ENCODE peak calls at places on chromosome 19, in four cellular contexts. N is lower leg skin, M is H9, K is cardiac fibroblast. O is an unnamed sample.

GRCh38 chr19:17159466-17160393 is 55.4 kb upstream of the USE1 start:
- DNase-seq in N (no peak), M (peak; percentile 91), K (no peak), O (no peak)

GRCh38 chr19:1000095-1000494 is at the start of gene GRIN3B:
- DNase-seq in N (no peak), M (peak; percentile 86), K (peak; percentile 58), O (no peak)

GRCh38 chr19:38209671-38210457 is 14.2 kb downstream of the DPF1 start:
- DNase-seq in N (peak; percentile 76), M (peak; percentile 72), K (peak; percentile 51), O (no peak)

GRCh38 chr19:31348416-31349159 is 648 bp downstream of the TSHZ3 start:
- DNase-seq in N (no peak), M (no peak), K (peak; percentile 30), O (no peak)

GRCh38 chr19:15623711-15624318 is 8.8 kb downstream of the CYP4F8 start:
- DNase-seq in N (no peak), M (peak; percentile 33), K (no peak), O (no peak)

GRCh38 chr19:13899912-13900584 is 5.9 kb downstream of the BRME1 start:
- DNase-seq in N (no peak), M (no peak), K (no peak), O (no peak)

GRCh38 chr19:18541992-18542935 is 1.1 kb downstream of the FKBP8 start:
- DNase-seq in N (no peak), M (peak; percentile 40), K (peak; percentile 14), O (no peak)

GRCh38 chr19:17829855-17830566 is 8.7 kb upstream of the INSL3 start:
- DNase-seq in N (no peak), M (peak; percentile 97), K (peak; percentile 33), O (no peak)

GRCh38 chr19:31286491-31286890 is 62.7 kb downstream of the TSHZ3 start:
- DNase-seq in N (no peak), M (no peak), K (no peak), O (peak; percentile 3)

GRCh38 chr19:1884719-1885334 is 469 bp downstream of the ABHD17A start:
- DNase-seq in N (no peak), M (peak; percentile 30), K (no peak), O (no peak)

GRCh38 chr19:4534836-4535658 is at the start of gene PLIN5:
- DNase-seq in N (no peak), M (peak; percentile 95), K (peak; percentile 76), O (peak; percentile 70)

GRCh38 chr19:49391581-49392399 is 3.7 kb downstream of the KASH5 start:
- DNase-seq in N (peak; percentile 68), M (peak; percentile 90), K (peak; percentile 79), O (peak; percentile 37)

GRCh38 chr19:19746286-19747213 is 13.6 kb upstream of the ZNF14 start:
- DNase-seq in N (no peak), M (peak; percentile 66), K (no peak), O (no peak)

GRCh38 chr19:2454199-2454961 is 2.4 kb downstream of the LMNB2 start:
- DNase-seq in N (no peak), M (no peak), K (no peak), O (no peak)

GRCh38 chr19:1672038-1672768 is 19.8 kb upstream of the TCF3 start:
- DNase-seq in N (no peak), M (peak; percentile 52), K (peak; percentile 54), O (no peak)

GRCh38 chr19:49691243-49692101 is 556 bp downstream of the CPT1C start:
- DNase-seq in N (no peak), M (peak; percentile 78), K (peak; percentile 79), O (no peak)

GRCh38 chr19:27974082-27974513 is 1238.9 kb downstream of the UQCRFS1 start:
- DNase-seq in N (no peak), M (peak; percentile 44), K (peak; percentile 26), O (no peak)

GRCh38 chr19:55697698-55698097 is 22.7 kb downstream of the EPN1 start:
- DNase-seq in N (no peak), M (no peak), K (no peak), O (no peak)

GRCh38 chr19:39738809-39739208 is 980 bp upstream of the CLC start:
- DNase-seq in N (no peak), M (no peak), K (no peak), O (no peak)

GRCh38 chr19:58569191-58569942 is 3.8 kb downstream of the MZF1 start:
- DNase-seq in N (no peak), M (no peak), K (no peak), O (no peak)

GRCh38 chr19:3556423-3556977 is 886 bp downstream of the MFSD12 start:
- DNase-seq in N (no peak), M (no peak), K (no peak), O (no peak)

GRCh38 chr19:6685482-6685881 is 15.5 kb upstream of the TNFSF14 start:
- DNase-seq in N (no peak), M (no peak), K (no peak), O (no peak)

GRCh38 chr19:1126984-1127760 is 23.4 kb downstream of the GPX4 start:
- DNase-seq in N (no peak), M (no peak), K (no peak), O (no peak)

GRCh38 chr19:50776131-50776530 is 5.9 kb downstream of the GPR32 start:
- DNase-seq in N (no peak), M (no peak), K (no peak), O (no peak)

GRCh38 chr19:15125232-15126067 is 18.2 kb downstream of the SYDE1 start:
- DNase-seq in N (peak; percentile 98), M (peak; percentile 99), K (peak; percentile 99), O (peak; percentile 92)

GRCh38 chr19:3690551-3691371 is 9.5 kb downstream of the PIP5K1C start:
- DNase-seq in N (no peak), M (no peak), K (no peak), O (no peak)

GRCh38 chr19:13149628-13150186 is 468 bp downstream of the STX10 start:
- DNase-seq in N (peak; percentile 33), M (peak; percentile 61), K (peak; percentile 53), O (no peak)

GRCh38 chr19:34669305-34669704 is 7.7 kb downstream of the SCGB2B2 start:
- DNase-seq in N (no peak), M (no peak), K (no peak), O (no peak)

GRCh38 chr19:38429055-38429810 is 3.2 kb upstream of the RASGRP4 start:
- DNase-seq in N (no peak), M (no peak), K (no peak), O (no peak)

GRCh38 chr19:12833747-12834417 is 497 bp downstream of the RTBDN start:
- DNase-seq in N (no peak), M (peak; percentile 70), K (peak; percentile 8), O (no peak)

GRCh38 chr19:20661150-20661819 is at the start of gene ZNF626:
- DNase-seq in N (peak; percentile 98), M (peak; percentile 97), K (peak; percentile 98), O (peak; percentile 97)

GRCh38 chr19:40147693-40148347 is 43.4 kb upstream of the MAP3K10 start:
- DNase-seq in N (peak; percentile 18), M (no peak), K (peak; percentile 73), O (no peak)

GRCh38 chr19:41553804-41554203 is 22.2 kb upstream of the CEACAM21 start:
- DNase-seq in N (no peak), M (no peak), K (no peak), O (no peak)

GRCh38 chr19:6667114-6667627 is 2.8 kb downstream of the TNFSF14 start:
- DNase-seq in N (no peak), M (no peak), K (no peak), O (no peak)

GRCh38 chr19:11479470-11480080 is 1.3 kb downstream of the ELAVL3 start:
- DNase-seq in N (no peak), M (peak; percentile 92), K (peak; percentile 22), O (no peak)

GRCh38 chr19:2247433-2248101 is 1.6 kb upstream of the AMH start:
- DNase-seq in N (no peak), M (no peak), K (no peak), O (no peak)

GRCh38 chr19:8335343-8336071 is 7.6 kb downstream of the KANK3 start:
- DNase-seq in N (no peak), M (peak; percentile 73), K (no peak), O (no peak)
- TF ChIP-seq CTCF in N (no peak), M (peak; percentile 64), K (no peak), O (no peak)

DNA sequence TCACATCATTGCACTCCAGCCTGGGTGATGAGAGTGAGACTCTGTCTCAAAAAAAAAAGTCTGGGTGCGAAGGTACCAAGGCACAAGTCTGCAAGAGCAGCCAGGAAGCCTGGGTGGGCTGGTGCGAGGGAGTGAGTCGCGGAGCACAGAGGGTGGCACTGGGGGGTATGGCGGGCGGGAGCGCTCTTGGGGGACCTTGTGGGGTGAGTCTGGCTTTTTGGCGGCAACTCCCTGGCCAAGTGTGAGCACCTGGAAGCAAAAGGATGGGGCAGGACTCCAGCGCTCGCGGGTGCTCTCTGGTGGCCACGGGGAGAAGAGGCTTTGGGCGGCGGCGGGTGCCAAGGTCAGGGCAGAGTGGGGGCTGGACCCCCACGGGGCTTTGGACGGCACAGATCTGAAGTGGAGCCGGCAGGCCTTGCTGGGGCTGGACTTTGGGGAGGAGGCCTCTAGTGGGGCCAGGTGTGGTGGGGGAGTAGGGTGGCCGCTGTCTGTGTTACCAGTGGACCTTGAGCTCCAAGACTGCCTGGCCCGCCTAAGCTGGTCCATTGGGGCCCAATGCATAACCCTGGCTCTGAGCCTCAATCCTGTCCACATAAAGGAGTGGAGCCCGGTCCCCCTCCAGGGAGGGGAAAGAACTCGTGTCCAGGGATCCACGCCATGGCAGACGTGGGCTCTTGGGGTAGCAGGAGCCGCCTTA is 1.6 kb downstream of the P2RY11 start:
- DNase-seq in N (no peak), M (peak; percentile 87), K (peak; percentile 49), O (no peak)
- TF ChIP-seq CTCF in N (no peak), M (peak; percentile 80), K (peak; percentile 85), O (no peak)

DNA sequence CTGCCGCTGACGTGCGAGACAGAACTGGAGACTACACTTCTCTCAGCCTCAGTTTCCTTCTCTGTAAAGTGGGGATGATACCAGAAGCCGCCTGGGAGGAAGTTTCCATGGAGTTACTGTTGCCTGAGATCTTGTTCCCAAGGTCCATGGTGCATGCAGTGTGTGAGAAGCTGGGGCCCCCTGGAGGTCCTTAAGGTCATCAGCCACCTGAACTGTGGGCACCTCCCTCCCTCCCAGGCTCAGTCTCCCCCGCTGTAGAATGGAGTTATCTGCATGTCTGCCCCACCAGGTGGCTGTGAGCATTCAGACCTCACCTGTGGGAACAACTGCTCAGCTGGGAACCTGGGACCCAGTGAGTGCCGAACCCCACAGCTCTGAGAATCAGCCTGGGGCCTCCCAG is 2.7 kb downstream of the CRX start:
- DNase-seq in N (no peak), M (peak; percentile 60), K (no peak), O (no peak)
- TF ChIP-seq CTCF in N (no peak), M (peak; percentile 47), K (no peak), O (no peak)

DNA sequence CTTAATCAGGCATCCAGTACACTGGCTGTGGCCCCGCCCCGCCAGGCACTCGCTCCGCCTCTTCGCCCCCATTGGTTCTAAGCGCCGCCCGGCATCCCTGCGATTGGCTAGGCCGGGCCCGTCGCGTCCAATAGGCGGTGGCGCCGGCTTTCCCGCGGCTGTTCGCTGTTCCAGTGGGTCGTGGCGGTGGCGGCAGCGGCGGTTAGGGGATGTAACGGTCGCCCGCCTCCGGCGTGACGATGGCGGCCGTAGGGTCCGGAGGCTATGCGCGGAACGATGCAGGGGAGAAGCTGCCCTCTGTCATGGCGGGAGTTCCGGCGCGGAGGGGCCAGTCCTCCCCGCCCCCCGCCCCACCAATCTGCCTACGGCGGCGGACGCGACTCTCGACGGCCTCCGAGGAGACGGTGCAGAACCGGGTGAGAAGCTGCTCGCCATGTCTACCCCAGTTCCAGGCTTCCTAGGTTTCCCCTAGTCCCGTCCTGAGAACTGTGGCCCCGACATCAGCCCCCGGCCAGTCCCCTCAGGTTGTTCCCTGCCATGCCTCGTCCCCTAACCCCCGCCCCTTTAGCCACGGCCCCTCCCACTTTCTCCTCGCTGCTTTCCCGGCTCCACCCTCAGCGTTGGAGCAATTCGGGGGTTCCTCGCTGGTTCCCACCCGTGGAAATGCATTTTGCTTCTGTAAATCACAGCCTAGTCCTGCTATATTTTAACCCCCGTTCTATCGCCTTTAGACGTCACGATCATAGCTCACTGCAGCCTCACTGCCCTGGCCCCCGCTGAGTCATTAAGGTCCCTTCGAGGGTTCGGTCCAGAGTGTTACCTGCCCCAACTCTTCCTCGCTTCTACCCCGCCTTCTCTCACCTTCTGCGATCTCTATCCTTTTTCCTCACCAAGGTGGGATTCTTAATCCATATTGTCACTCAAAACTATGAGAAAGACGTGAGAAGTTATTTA is at the start of gene WDR62:
- DNase-seq in N (peak; percentile 90), M (peak; percentile 92), K (peak; percentile 93), O (peak; percentile 84)
- TF ChIP-seq CTCF in N (no peak), M (no peak), K (no peak), O (no peak)

O was measured in omental fat pad.